ENCODE peak calls at places on chromosome 4, in ten cellular contexts. B, K, M, G, X, Z, Q, C, A and U are unnamed samples.

GRCh38 chr4:2733844-2734574 is 22.1 kb downstream of the TNIP2 start:
- DNase-seq in B (no peak), K (no peak), M (no peak), G (no peak), X (no peak), Z (no peak), Q (no peak), C (no peak), A (no peak), U (no peak)

GRCh38 chr4:140152760-140153418 is 1.1 kb downstream of the MAML3 start:
- DNase-seq in B (peak), K (no peak), M (peak), G (peak), X (peak), Z (peak), Q (peak), C (peak), A (peak), U (peak)

GRCh38 chr4:88743696-88744095 is 46.1 kb upstream of the NAP1L5 start:
- DNase-seq in B (peak), K (no peak), M (no peak), G (no peak), X (peak), Z (no peak), Q (no peak), C (no peak), A (no peak), U (peak)

GRCh38 chr4:52051213-52051614 is at the start of gene SPATA18:
- DNase-seq in B (peak), K (peak), M (no peak), G (no peak), X (peak), Z (peak), Q (no peak), C (peak), A (peak), U (peak)

GRCh38 chr4:147103403-147103946 is 157.8 kb upstream of the TTC29 start:
- DNase-seq in B (peak), K (peak), M (no peak), G (no peak), X (peak), Z (peak), Q (peak), C (no peak), A (peak), U (peak)

GRCh38 chr4:151459380-151459779 is 50.4 kb downstream of the FHIP1A start:
- DNase-seq in B (no peak), K (no peak), M (no peak), G (no peak), X (no peak), Z (no peak), Q (no peak), C (no peak), A (no peak), U (no peak)

GRCh38 chr4:138864961-138865720 is 150.4 kb upstream of the NOCT start:
- DNase-seq in B (no peak), K (no peak), M (no peak), G (no peak), X (no peak), Z (no peak), Q (no peak), C (no peak), A (no peak), U (no peak)

GRCh38 chr4:3399277-3400194 is 42.2 kb upstream of the HGFAC start:
- DNase-seq in B (peak), K (no peak), M (peak), G (no peak), X (peak), Z (peak), Q (peak), C (no peak), A (peak), U (no peak)

GRCh38 chr4:106062452-106062875 is 167.2 kb downstream of the NPNT start:
- DNase-seq in B (peak), K (no peak), M (no peak), G (no peak), X (peak), Z (peak), Q (no peak), C (no peak), A (no peak), U (peak)

GRCh38 chr4:130293692-130294091 is 1197.7 kb downstream of the C4orf33 start:
- DNase-seq in B (no peak), K (no peak), M (no peak), G (no peak), X (no peak), Z (no peak), Q (no peak), C (no peak), A (no peak), U (no peak)

GRCh38 chr4:145660064-145660463 is 19.9 kb upstream of the C4orf51 start:
- DNase-seq in B (no peak), K (no peak), M (no peak), G (no peak), X (no peak), Z (no peak), Q (no peak), C (no peak), A (no peak), U (no peak)

GRCh38 chr4:31204895-31205294 is 484.7 kb downstream of the PCDH7 start:
- DNase-seq in B (peak), K (no peak), M (no peak), G (no peak), X (no peak), Z (no peak), Q (no peak), C (no peak), A (no peak), U (no peak)

GRCh38 chr4:94448815-94449375 is 2.8 kb upstream of the PDLIM5 start:
- DNase-seq in B (no peak), K (no peak), M (no peak), G (no peak), X (no peak), Z (no peak), Q (no peak), C (no peak), A (no peak), U (no peak)

GRCh38 chr4:75844151-75844662 is 58.0 kb downstream of the PPEF2 start:
- DNase-seq in B (peak), K (peak), M (no peak), G (no peak), X (peak), Z (peak), Q (no peak), C (no peak), A (no peak), U (peak)

GRCh38 chr4:118335316-118335715 is 17.5 kb downstream of the PRSS12 start:
- DNase-seq in B (no peak), K (no peak), M (no peak), G (peak), X (no peak), Z (no peak), Q (no peak), C (no peak), A (no peak), U (no peak)

GRCh38 chr4:24912252-24913098 is at the start of gene CCDC149:
- DNase-seq in B (peak), K (peak), M (no peak), G (peak), X (peak), Z (peak), Q (peak), C (peak), A (peak), U (peak)

GRCh38 chr4:13481569-13481968 is 2.6 kb downstream of the RAB28 start:
- DNase-seq in B (peak), K (no peak), M (peak), G (no peak), X (peak), Z (peak), Q (no peak), C (no peak), A (no peak), U (peak)
- H3K4me3 ChIP-seq in B (no peak), K (no peak), M (peak), G (no peak), X (no peak), Z (no peak), Q (no peak), C (no peak), A (no peak), U (no peak)

DNA sequence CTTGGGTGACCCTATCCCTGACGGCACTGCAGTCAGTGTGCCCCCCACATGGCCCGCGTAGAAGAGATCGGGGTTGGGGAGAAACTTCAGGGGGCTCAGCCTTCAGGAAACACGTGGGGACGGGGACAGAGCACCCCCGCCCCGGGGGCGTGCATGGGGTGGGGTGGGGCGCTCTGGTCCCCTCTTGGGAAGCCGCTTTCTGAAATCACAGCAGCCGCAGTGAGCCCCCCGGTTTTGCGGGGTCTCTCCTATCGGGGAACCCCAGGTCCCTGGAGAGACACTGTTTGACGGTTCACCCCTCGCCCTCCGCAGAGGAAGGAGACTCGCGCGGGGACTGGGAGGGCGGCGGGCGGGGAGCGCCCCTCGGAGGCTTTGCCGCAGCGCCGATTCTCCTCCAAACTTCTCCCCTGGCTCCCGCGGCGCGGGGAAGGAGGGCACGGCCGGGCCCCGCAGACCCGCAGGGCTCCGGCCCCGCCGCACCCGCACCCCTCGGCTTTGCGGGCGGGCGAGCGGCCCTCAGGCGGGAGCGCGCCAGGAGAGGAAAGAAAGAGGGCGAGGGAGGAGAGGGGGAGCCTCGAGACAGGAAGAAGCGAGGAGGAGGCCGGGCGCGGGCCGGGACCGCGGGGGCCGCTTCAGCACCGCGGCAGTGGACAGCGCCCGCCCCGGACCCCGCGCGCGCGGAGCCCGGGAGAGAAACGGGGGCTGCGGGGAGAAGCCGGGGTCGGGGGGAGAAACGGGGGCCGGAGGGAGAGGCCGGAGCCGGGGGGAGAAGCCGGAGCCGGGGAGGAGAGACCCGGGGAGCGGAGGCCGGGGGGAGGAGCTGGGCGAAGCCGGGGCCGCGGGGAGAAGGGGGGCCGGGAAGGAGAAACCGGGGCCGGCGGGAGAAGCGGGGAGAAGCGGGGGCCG is 613 bp downstream of the CPLX1 start:
- DNase-seq in B (peak), K (no peak), M (no peak), G (peak), X (no peak), Z (no peak), Q (no peak), C (peak), A (no peak), U (peak)
- H3K4me3 ChIP-seq in B (no peak), K (peak), M (no peak), G (no peak), X (no peak), Z (no peak), Q (peak), C (peak), A (peak), U (no peak)

GRCh38 chr4:56276547-56276946 is 110.7 kb downstream of the AASDH start:
- DNase-seq in B (peak), K (no peak), M (no peak), G (no peak), X (no peak), Z (peak), Q (no peak), C (no peak), A (no peak), U (no peak)

GRCh38 chr4:56272946-56273728 is 114.2 kb downstream of the AASDH start:
- DNase-seq in B (no peak), K (no peak), M (no peak), G (no peak), X (no peak), Z (no peak), Q (no peak), C (no peak), A (no peak), U (no peak)

GRCh38 chr4:56267558-56267957 is 119.7 kb downstream of the AASDH start:
- DNase-seq in B (no peak), K (no peak), M (no peak), G (no peak), X (no peak), Z (no peak), Q (no peak), C (no peak), A (no peak), U (no peak)

GRCh38 chr4:56271121-56271520 is 116.2 kb downstream of the AASDH start:
- DNase-seq in B (no peak), K (no peak), M (no peak), G (no peak), X (no peak), Z (peak), Q (no peak), C (no peak), A (no peak), U (no peak)

GRCh38 chr4:56272003-56272402 is 115.3 kb downstream of the AASDH start:
- DNase-seq in B (no peak), K (no peak), M (no peak), G (no peak), X (no peak), Z (no peak), Q (no peak), C (no peak), A (no peak), U (no peak)
- H3K4me3 ChIP-seq in B (no peak), K (no peak), M (no peak), G (no peak), X (no peak), Z (no peak), Q (no peak), C (no peak), A (no peak), U (no peak)

DNA sequence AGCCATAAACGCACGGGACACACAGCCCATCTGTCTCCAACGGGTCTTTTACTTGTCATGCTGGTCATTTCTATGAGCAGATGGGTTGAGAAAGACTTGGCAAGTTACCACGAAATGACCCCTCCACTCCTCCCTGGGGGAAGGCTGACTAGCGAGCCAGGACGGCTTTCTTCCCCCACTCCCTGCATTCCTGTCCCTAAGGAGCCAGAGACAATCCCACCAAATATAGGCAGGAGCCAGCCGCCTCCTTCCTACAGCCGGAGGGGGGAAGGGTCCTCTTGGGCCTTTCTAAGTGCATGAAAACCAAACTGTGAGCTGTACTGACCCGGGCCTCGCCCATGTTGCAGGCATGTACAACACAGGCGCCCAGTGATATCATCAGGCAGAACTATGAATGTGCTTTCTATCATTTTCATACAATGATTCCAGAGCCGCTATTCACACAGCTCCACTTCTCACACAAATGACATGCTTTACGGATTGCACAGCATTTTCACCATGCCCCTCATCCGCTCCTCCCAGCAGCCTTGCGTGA is 28.6 kb downstream of the AFAP1 start:
- DNase-seq in B (peak), K (no peak), M (no peak), G (no peak), X (peak), Z (peak), Q (no peak), C (no peak), A (peak), U (peak)
- H3K4me3 ChIP-seq in B (peak), K (peak), M (no peak), G (no peak), X (no peak), Z (no peak), Q (peak), C (peak), A (peak), U (peak)

GRCh38 chr4:37682701-37683401 is 3.3 kb downstream of the RELL1 start:
- DNase-seq in B (no peak), K (peak), M (peak), G (no peak), X (no peak), Z (peak), Q (no peak), C (no peak), A (no peak), U (no peak)
- H3K4me3 ChIP-seq in B (no peak), K (no peak), M (peak), G (no peak), X (no peak), Z (no peak), Q (no peak), C (no peak), A (no peak), U (no peak)

DNA sequence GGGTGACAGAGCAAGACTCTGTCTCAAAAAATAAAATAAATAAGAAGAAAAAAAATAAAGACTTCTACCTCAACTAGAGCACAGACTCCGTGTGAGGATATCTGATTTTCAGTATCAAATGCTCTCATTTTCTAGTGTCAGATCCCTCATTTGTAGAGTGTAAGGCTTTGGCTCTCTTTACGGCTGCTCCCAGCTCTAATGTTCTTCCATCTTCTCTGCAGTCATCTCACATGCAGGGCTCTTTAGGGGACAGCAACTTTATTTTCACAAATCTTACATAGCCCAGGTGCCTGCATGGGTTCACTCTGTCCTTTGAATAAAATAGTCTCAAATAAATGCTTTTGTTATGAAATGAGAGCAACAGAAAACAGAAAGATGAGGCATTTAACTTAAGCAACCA is 19.2 kb upstream of the RHOH start:
- DNase-seq in B (no peak), K (no peak), M (no peak), G (no peak), X (no peak), Z (no peak), Q (no peak), C (no peak), A (no peak), U (no peak)
- H3K4me3 ChIP-seq in B (no peak), K (no peak), M (no peak), G (no peak), X (no peak), Z (no peak), Q (no peak), C (no peak), A (no peak), U (no peak)

GRCh38 chr4:73599182-73599581 is 21.1 kb downstream of the RASSF6 start:
- DNase-seq in B (peak), K (peak), M (peak), G (peak), X (peak), Z (peak), Q (no peak), C (no peak), A (no peak), U (peak)
- H3K4me3 ChIP-seq in B (no peak), K (no peak), M (no peak), G (no peak), X (no peak), Z (peak), Q (no peak), C (no peak), A (no peak), U (no peak)

DNA sequence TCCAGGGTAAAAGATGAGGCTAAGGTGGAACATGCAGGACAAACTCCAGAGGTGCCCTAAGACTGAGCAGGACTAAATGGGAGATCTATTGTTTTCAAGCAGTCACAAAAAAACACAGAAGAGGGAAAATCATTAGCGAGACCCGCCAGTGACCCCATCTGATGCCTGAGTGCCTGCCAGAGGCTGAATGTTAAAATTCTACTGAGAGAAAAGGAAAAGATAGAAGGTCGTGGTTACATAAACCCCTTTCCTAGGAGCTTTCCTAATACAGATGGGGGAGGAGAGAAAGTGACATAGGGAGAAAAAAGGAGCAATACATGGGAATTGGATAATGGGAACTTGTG is 243.7 kb upstream of the KCNIP4 start:
- DNase-seq in B (no peak), K (no peak), M (no peak), G (no peak), X (no peak), Z (no peak), Q (no peak), C (no peak), A (no peak), U (no peak)
- H3K4me3 ChIP-seq in B (no peak), K (no peak), M (no peak), G (no peak), X (no peak), Z (no peak), Q (no peak), C (no peak), A (no peak), U (no peak)

DNA sequence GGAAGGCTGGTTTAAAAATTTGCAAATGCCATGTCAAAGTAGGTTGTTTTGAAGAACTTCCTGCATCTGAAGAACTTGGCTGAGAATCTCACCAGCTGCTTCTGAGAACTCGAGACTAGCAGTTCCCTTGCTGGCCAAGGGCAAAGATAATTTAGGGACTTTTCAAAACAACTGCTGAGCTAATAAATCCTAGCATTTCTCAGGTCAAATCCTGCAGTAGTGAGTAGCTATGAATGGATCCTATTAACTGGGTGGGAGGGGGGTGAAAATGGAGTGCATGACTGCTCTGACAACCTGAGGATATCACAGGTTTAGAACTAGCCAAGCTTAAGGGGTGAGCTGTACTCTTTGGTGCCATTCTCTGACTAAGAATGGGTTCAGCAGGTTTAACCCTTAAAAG is 128.4 kb upstream of the GALNT7 start:
- DNase-seq in B (no peak), K (no peak), M (no peak), G (peak), X (peak), Z (no peak), Q (no peak), C (no peak), A (peak), U (peak)
- H3K4me3 ChIP-seq in B (no peak), K (no peak), M (no peak), G (no peak), X (no peak), Z (no peak), Q (no peak), C (no peak), A (no peak), U (no peak)

GRCh38 chr4:8200302-8200975 is 1.3 kb downstream of the SH3TC1 start:
- DNase-seq in B (peak), K (no peak), M (no peak), G (no peak), X (no peak), Z (peak), Q (no peak), C (peak), A (peak), U (peak)
- H3K4me3 ChIP-seq in B (no peak), K (peak), M (no peak), G (peak), X (no peak), Z (peak), Q (peak), C (peak), A (peak), U (no peak)